ENCODE peak calls at places on chromosomes 6 and 20, in seven cellular contexts. V is heart right ventricle; J is CD8-positive, alpha-beta memory T cell; X is BE2C; H is cardiac muscle cell; A is NT2/D1; I is neural progenitor cell. F is an unnamed sample.
A peak's percentile ranks its signal among the peaks of the same experiment; 100 is the strongest.

GRCh38 chr6:142297996-142298753 is 3.6 kb upstream of the ADGRG6 start:
- DNase-seq in V (no peak), J (no peak), X (no peak), H (no peak), A (no peak), I (no peak), F (peak; percentile 49)

GRCh38 chr6:140183881-140184280 is 809.4 kb upstream of the CITED2 start:
- DNase-seq in V (no peak), J (no peak), X (no peak), H (no peak), A (no peak), I (no peak), F (no peak)

GRCh38 chr6:119312875-119313338 is 36.7 kb downstream of the MAN1A1 start:
- DNase-seq in V (no peak), J (peak; percentile 21), X (no peak), H (peak; percentile 55), A (no peak), I (no peak), F (no peak)

GRCh38 chr20:19952392-19952791 is 64.8 kb upstream of the NAA20 start:
- DNase-seq in V (no peak), J (no peak), X (no peak), H (no peak), A (no peak), I (no peak), F (no peak)

GRCh38 chr6:165661416-165662001 is 1.5 kb downstream of the PDE10A start:
- DNase-seq in V (peak; percentile 32), J (no peak), X (no peak), H (peak; percentile 43), A (no peak), I (peak; percentile 51), F (no peak)

GRCh38 chr6:53059648-53060589 is 5.3 kb upstream of the FBXO9 start:
- DNase-seq in V (no peak), J (no peak), X (no peak), H (no peak), A (no peak), I (peak; percentile 60), F (no peak)

GRCh38 chr20:3935295-3935955 is 46.2 kb downstream of the PANK2 start:
- DNase-seq in V (peak; percentile 77), J (no peak), X (no peak), H (peak; percentile 60), A (no peak), I (no peak), F (no peak)

GRCh38 chr6:148251286-148251685 is 91.4 kb upstream of the SASH1 start:
- DNase-seq in V (no peak), J (no peak), X (no peak), H (peak; percentile 38), A (no peak), I (peak; percentile 35), F (no peak)

GRCh38 chr20:32510601-32511357 is 74.4 kb downstream of the NOL4L start:
- DNase-seq in V (no peak), J (no peak), X (no peak), H (peak; percentile 45), A (no peak), I (no peak), F (no peak)

GRCh38 chr6:45310118-45310788 is 17.9 kb upstream of the RUNX2 start:
- DNase-seq in V (no peak), J (peak; percentile 34), X (no peak), H (no peak), A (no peak), I (no peak), F (no peak)

GRCh38 chr6:30641048-30641447 is 5.9 kb upstream of the C6orf136 start:
- DNase-seq in V (no peak), J (no peak), X (no peak), H (no peak), A (no peak), I (no peak), F (no peak)

GRCh38 chr6:151036869-151037680 is 171.6 kb downstream of the MTHFD1L start:
- DNase-seq in V (no peak), J (no peak), X (no peak), H (no peak), A (no peak), I (no peak), F (no peak)

GRCh38 chr20:16944753-16945152 is 196.6 kb downstream of the OTOR start:
- DNase-seq in V (no peak), J (no peak), X (no peak), H (no peak), A (no peak), I (peak; percentile 53), F (peak; percentile 29)

GRCh38 chr6:8830794-8831193 is 395.4 kb upstream of the SLC35B3 start:
- DNase-seq in V (no peak), J (no peak), X (no peak), H (no peak), A (no peak), I (no peak), F (no peak)

GRCh38 chr6:169227116-169227515 is 26.5 kb downstream of the THBS2 start:
- DNase-seq in V (no peak), J (no peak), X (no peak), H (no peak), A (no peak), I (no peak), F (no peak)
- H3K36me3 ChIP-seq in V (no peaks in the 10 kb centered on the region), J (no peaks in the 10 kb centered on the region), X (no peaks in the 10 kb centered on the region), H (no peaks in the 10 kb centered on the region), A (peaks cover 25% of the 10 kb centered on the region), I (no peaks in the 10 kb centered on the region), F (no peaks in the 10 kb centered on the region)

GRCh38 chr20:54320148-54320607 is 112.3 kb downstream of the PFDN4 start:
- DNase-seq in V (no peak), J (no peak), X (no peak), H (no peak), A (no peak), I (peak; percentile 7), F (no peak)
- H3K27me3 ChIP-seq in V (no peaks in the 10 kb centered on the region), J (no peaks in the 10 kb centered on the region), X (peaks cover 6% of the 10 kb centered on the region), H (no peaks in the 10 kb centered on the region), A (no peaks in the 10 kb centered on the region), I (no peaks in the 10 kb centered on the region), F (no peaks in the 10 kb centered on the region)

GRCh38 chr20:49288250-49288751 is 10.4 kb upstream of the ZNFX1 start:
- DNase-seq in V (no peak), J (no peak), X (no peak), H (no peak), A (no peak), I (no peak), F (no peak)

GRCh38 chr20:49285813-49286494 is 8.1 kb upstream of the ZNFX1 start:
- DNase-seq in V (no peak), J (no peak), X (no peak), H (no peak), A (no peak), I (no peak), F (no peak)

GRCh38 chr20:49286689-49287551 is 9.1 kb upstream of the ZNFX1 start:
- DNase-seq in V (no peak), J (no peak), X (no peak), H (no peak), A (no peak), I (peak; percentile 30), F (peak; percentile 63)

GRCh38 chr20:49288784-49289696 is 11.2 kb upstream of the ZNFX1 start:
- DNase-seq in V (no peak), J (no peak), X (no peak), H (no peak), A (no peak), I (no peak), F (peak; percentile 88)

GRCh38 chr20:49287555-49288249 is 9.8 kb upstream of the ZNFX1 start:
- DNase-seq in V (no peak), J (no peak), X (no peak), H (no peak), A (no peak), I (no peak), F (no peak)
- H3K9me3 ChIP-seq in V (peaks cover 54% of the 10 kb centered on the region), J (peaks cover 46% of the 10 kb centered on the region), X (no peaks in the 10 kb centered on the region), H (no peaks in the 10 kb centered on the region), A (peaks cover 96% of the 10 kb centered on the region), I (no peaks in the 10 kb centered on the region), F (peaks cover 8% of the 10 kb centered on the region)

GRCh38 chr6:167881327-167881726 is 54.6 kb downstream of the AFDN start:
- DNase-seq in V (no peak), J (no peak), X (no peak), H (no peak), A (no peak), I (peak; percentile 16), F (no peak)
- H3K36me3 ChIP-seq in V (no peaks in the 10 kb centered on the region), J (no peaks in the 10 kb centered on the region), X (peaks cover 17% of the 10 kb centered on the region), H (peaks cover 14% of the 10 kb centered on the region), A (peaks cover 58% of the 10 kb centered on the region), I (peaks cover 25% of the 10 kb centered on the region), F (peaks cover 7% of the 10 kb centered on the region)

GRCh38 chr20:2004171-2004570 is 10.3 kb upstream of the PDYN start:
- DNase-seq in V (no peak), J (no peak), X (no peak), H (no peak), A (no peak), I (no peak), F (no peak)
- H3K27me3 ChIP-seq in V (peaks cover 28% of the 10 kb centered on the region), J (no peaks in the 10 kb centered on the region), X (no peaks in the 10 kb centered on the region), H (peaks cover 98% of the 10 kb centered on the region), A (peaks cover 43% of the 10 kb centered on the region), I (peaks cover 9% of the 10 kb centered on the region), F (no peaks in the 10 kb centered on the region)

F was measured in trophoblast cell.